ENCODE peak calls at places on chromosomes 7 and 10, in five cellular contexts. One of them, this sample, is unnamed.

GRCh38 chr7:28298870-28299484 is 113.3 kb upstream of the CREB5 start:
- DNase-seq in lower lobe of right lung: no peak
- DNase-seq in GM23338: peak; percentile 89
- DNase-seq in tibial artery: no peak
- DNase-seq in gastrocnemius medialis: no peak
- DNase-seq in this sample: no peak

GRCh38 chr7:45601094-45601493 is 26.9 kb downstream of the ADCY1 start:
- DNase-seq in GM23338: no peak
- DNase-seq in tibial artery: peak; percentile 48
- DNase-seq in gastrocnemius medialis: no peak
- DNase-seq in lower lobe of right lung: no peak
- DNase-seq in this sample: peak; percentile 52

GRCh38 chr10:133357293-133358151 is at the start of gene FUOM:
- DNase-seq in lower lobe of right lung: peak; percentile 87
- DNase-seq in GM23338: peak; percentile 95
- DNase-seq in gastrocnemius medialis: peak; percentile 33
- DNase-seq in tibial artery: no peak
- DNase-seq in this sample: no peak

GRCh38 chr7:154598864-154599263 is 404.1 kb downstream of the PAXIP1 start:
- DNase-seq in GM23338: no peak
- DNase-seq in gastrocnemius medialis: no peak
- DNase-seq in lower lobe of right lung: no peak
- DNase-seq in tibial artery: no peak
- DNase-seq in this sample: no peak

GRCh38 chr10:93468532-93469213 is 13.5 kb downstream of the MYOF start:
- DNase-seq in GM23338: no peak
- DNase-seq in tibial artery: no peak
- DNase-seq in lower lobe of right lung: no peak
- DNase-seq in gastrocnemius medialis: no peak
- DNase-seq in this sample: no peak

GRCh38 chr7:54859545-54859944 is 100.5 kb upstream of the SEC61G start:
- DNase-seq in gastrocnemius medialis: no peak
- DNase-seq in tibial artery: no peak
- DNase-seq in lower lobe of right lung: no peak
- DNase-seq in GM23338: no peak
- DNase-seq in this sample: no peak

GRCh38 chr7:119562839-119563238 is 710.1 kb upstream of the KCND2 start:
- DNase-seq in gastrocnemius medialis: no peak
- DNase-seq in tibial artery: no peak
- DNase-seq in GM23338: no peak
- DNase-seq in lower lobe of right lung: no peak
- DNase-seq in this sample: no peak

GRCh38 chr10:51321300-51321699 is 247.0 kb downstream of the PRKG1 start:
- DNase-seq in tibial artery: no peak
- DNase-seq in gastrocnemius medialis: no peak
- DNase-seq in GM23338: no peak
- DNase-seq in lower lobe of right lung: no peak
- DNase-seq in this sample: no peak

GRCh38 chr7:36747251-36747968 is 23.1 kb upstream of the AOAH start:
- DNase-seq in GM23338: no peak
- DNase-seq in lower lobe of right lung: no peak
- DNase-seq in gastrocnemius medialis: no peak
- DNase-seq in tibial artery: no peak
- DNase-seq in this sample: no peak

GRCh38 chr10:119284679-119285096 is 77.3 kb downstream of the GRK5 start:
- DNase-seq in tibial artery: peak; percentile 90
- DNase-seq in GM23338: no peak
- DNase-seq in lower lobe of right lung: peak; percentile 30
- DNase-seq in gastrocnemius medialis: peak; percentile 88
- DNase-seq in this sample: no peak

GRCh38 chr10:131420867-131421266 is 109.3 kb upstream of the TCERG1L start:
- DNase-seq in gastrocnemius medialis: no peak
- DNase-seq in lower lobe of right lung: no peak
- DNase-seq in GM23338: no peak
- DNase-seq in tibial artery: no peak
- DNase-seq in this sample: no peak

GRCh38 chr7:32881074-32881982 is 10.2 kb downstream of the KBTBD2 start:
- DNase-seq in tibial artery: no peak
- DNase-seq in GM23338: no peak
- DNase-seq in gastrocnemius medialis: no peak
- DNase-seq in lower lobe of right lung: no peak
- DNase-seq in this sample: no peak

GRCh38 chr7:158022601-158023000 is 565.0 kb downstream of the PTPRN2 start:
- DNase-seq in GM23338: no peak
- DNase-seq in lower lobe of right lung: no peak
- DNase-seq in tibial artery: peak; percentile 10
- DNase-seq in gastrocnemius medialis: no peak
- DNase-seq in this sample: no peak

GRCh38 chr10:48605786-48606529 is 1.1 kb upstream of the ARHGAP22 start:
- DNase-seq in tibial artery: peak; percentile 44
- DNase-seq in GM23338: no peak
- DNase-seq in lower lobe of right lung: no peak
- DNase-seq in gastrocnemius medialis: no peak
- DNase-seq in this sample: peak; percentile 82

GRCh38 chr7:4216016-4216415 is 466.1 kb upstream of the FOXK1 start:
- DNase-seq in tibial artery: peak; percentile 46
- DNase-seq in gastrocnemius medialis: no peak
- DNase-seq in lower lobe of right lung: no peak
- DNase-seq in GM23338: no peak
- DNase-seq in this sample: no peak

GRCh38 chr7:23468721-23469149 is 1.6 kb downstream of the IGF2BP3 start:
- DNase-seq in gastrocnemius medialis: no peak
- DNase-seq in tibial artery: no peak
- DNase-seq in GM23338: peak; percentile 31
- DNase-seq in lower lobe of right lung: no peak
- DNase-seq in this sample: peak; percentile 96

GRCh38 chr10:18690541-18690940 is 31.3 kb downstream of the ARL5B start:
- DNase-seq in lower lobe of right lung: no peak
- DNase-seq in tibial artery: no peak
- DNase-seq in gastrocnemius medialis: no peak
- DNase-seq in GM23338: no peak
- DNase-seq in this sample: no peak

GRCh38 chr7:80485721-80486120 is 26.1 kb downstream of the GNAT3 start:
- DNase-seq in GM23338: no peak
- DNase-seq in gastrocnemius medialis: no peak
- DNase-seq in tibial artery: no peak
- DNase-seq in lower lobe of right lung: no peak
- DNase-seq in this sample: no peak

GRCh38 chr10:49601857-49602256 is 8.3 kb upstream of the SLC18A3 start:
- DNase-seq in tibial artery: peak; percentile 29
- DNase-seq in gastrocnemius medialis: no peak
- DNase-seq in lower lobe of right lung: no peak
- DNase-seq in GM23338: no peak
- DNase-seq in this sample: peak; percentile 64

GRCh38 chr7:49513939-49514338 is 259.5 kb upstream of the VWC2 start:
- DNase-seq in lower lobe of right lung: no peak
- DNase-seq in gastrocnemius medialis: no peak
- DNase-seq in GM23338: no peak
- DNase-seq in tibial artery: no peak
- DNase-seq in this sample: no peak

GRCh38 chr7:45884136-45884535 is 4.2 kb upstream of the IGFBP1 start:
- DNase-seq in gastrocnemius medialis: no peak
- DNase-seq in lower lobe of right lung: no peak
- DNase-seq in tibial artery: no peak
- DNase-seq in GM23338: no peak
- DNase-seq in this sample: no peak

GRCh38 chr10:89171263-89171872 is 35.7 kb downstream of the CH25H start:
- DNase-seq in gastrocnemius medialis: no peak
- DNase-seq in GM23338: peak; percentile 42
- DNase-seq in tibial artery: no peak
- DNase-seq in lower lobe of right lung: no peak
- DNase-seq in this sample: no peak

GRCh38 chr7:86908948-86909347 is 150.5 kb downstream of the ELAPOR2 start:
- DNase-seq in tibial artery: no peak
- DNase-seq in GM23338: peak; percentile 66
- DNase-seq in gastrocnemius medialis: no peak
- DNase-seq in lower lobe of right lung: no peak
- DNase-seq in this sample: no peak

GRCh38 chr7:96833701-96834453 is 124.2 kb upstream of the SEM1 start:
- DNase-seq in gastrocnemius medialis: no peak
- DNase-seq in GM23338: no peak
- DNase-seq in tibial artery: no peak
- DNase-seq in lower lobe of right lung: no peak
- DNase-seq in this sample: no peak

GRCh38 chr7:103592844-103593243 is 146.8 kb upstream of the SLC26A5 start:
- DNase-seq in tibial artery: no peak
- DNase-seq in gastrocnemius medialis: no peak
- DNase-seq in lower lobe of right lung: no peak
- DNase-seq in GM23338: no peak
- DNase-seq in this sample: no peak

GRCh38 chr7:40986351-40986873 is 716.5 kb downstream of the INHBA start:
- DNase-seq in tibial artery: no peak
- DNase-seq in gastrocnemius medialis: no peak
- DNase-seq in lower lobe of right lung: no peak
- DNase-seq in GM23338: no peak
- DNase-seq in this sample: no peak

GRCh38 chr7:37920619-37921339 is at the start of gene EPDR1:
- DNase-seq in GM23338: peak; percentile 71
- DNase-seq in tibial artery: peak; percentile 83
- DNase-seq in gastrocnemius medialis: peak; percentile 77
- DNase-seq in lower lobe of right lung: peak; percentile 83
- DNase-seq in this sample: no peak

GRCh38 chr10:6757119-6757518 is 177.0 kb upstream of the PRKCQ start:
- DNase-seq in lower lobe of right lung: no peak
- DNase-seq in gastrocnemius medialis: no peak
- DNase-seq in tibial artery: no peak
- DNase-seq in GM23338: no peak
- DNase-seq in this sample: no peak

GRCh38 chr10:85542936-85543730 is 823.5 kb downstream of the GRID1 start:
- DNase-seq in gastrocnemius medialis: no peak
- DNase-seq in tibial artery: no peak
- DNase-seq in GM23338: no peak
- DNase-seq in lower lobe of right lung: no peak
- DNase-seq in this sample: no peak

GRCh38 chr10:31280972-31281371 is 38.0 kb upstream of the ZEB1 start:
- DNase-seq in gastrocnemius medialis: no peak
- DNase-seq in tibial artery: no peak
- DNase-seq in lower lobe of right lung: no peak
- DNase-seq in GM23338: no peak
- DNase-seq in this sample: no peak

GRCh38 chr10:131723601-131724530 is 176.9 kb upstream of the PPP2R2D start:
- DNase-seq in GM23338: no peak
- DNase-seq in tibial artery: peak; percentile 46
- DNase-seq in lower lobe of right lung: no peak
- DNase-seq in gastrocnemius medialis: no peak
- DNase-seq in this sample: peak; percentile 87

GRCh38 chr7:133853706-133854276 is 273.3 kb upstream of the LRGUK start:
- DNase-seq in gastrocnemius medialis: peak; percentile 22
- DNase-seq in lower lobe of right lung: peak; percentile 41
- DNase-seq in tibial artery: no peak
- DNase-seq in GM23338: peak; percentile 89
- DNase-seq in this sample: no peak

GRCh38 chr10:124053971-124054370 is 39.4 kb downstream of the CHST15 start:
- DNase-seq in GM23338: peak; percentile 36
- DNase-seq in lower lobe of right lung: no peak
- DNase-seq in gastrocnemius medialis: no peak
- DNase-seq in tibial artery: no peak
- DNase-seq in this sample: no peak
- H3K4me3 ChIP-seq in GM23338: no peak overlapping the region
- H3K4me3 ChIP-seq in lower lobe of right lung: no peak overlapping the region
- H3K4me3 ChIP-seq in gastrocnemius medialis: no peak overlapping the region
- H3K4me3 ChIP-seq in tibial artery: no peak overlapping the region
- H3K4me3 ChIP-seq in this sample: no peak overlapping the region

GRCh38 chr7:98323597-98324322 is 42.3 kb downstream of the BRI3 start:
- DNase-seq in lower lobe of right lung: no peak
- DNase-seq in GM23338: peak; percentile 80
- DNase-seq in tibial artery: peak; percentile 41
- DNase-seq in gastrocnemius medialis: no peak
- DNase-seq in this sample: no peak
- H3K4me3 ChIP-seq in lower lobe of right lung: peak overlapping the region; percentile 14
- H3K4me3 ChIP-seq in GM23338: peak overlapping the region; percentile 40
- H3K4me3 ChIP-seq in tibial artery: no peak overlapping the region
- H3K4me3 ChIP-seq in gastrocnemius medialis: peak overlapping the region; percentile 9
- H3K4me3 ChIP-seq in this sample: no peak overlapping the region

GRCh38 chr7:868189-868486 is 8.2 kb upstream of the GET4 start:
- DNase-seq in lower lobe of right lung: no peak
- DNase-seq in gastrocnemius medialis: no peak
- DNase-seq in GM23338: no peak
- DNase-seq in tibial artery: no peak
- DNase-seq in this sample: no peak
- H3K4me3 ChIP-seq in lower lobe of right lung: no peak overlapping the region
- H3K4me3 ChIP-seq in gastrocnemius medialis: no peak overlapping the region
- H3K4me3 ChIP-seq in GM23338: no peak overlapping the region
- H3K4me3 ChIP-seq in tibial artery: no peak overlapping the region
- H3K4me3 ChIP-seq in this sample: no peak overlapping the region

DNA sequence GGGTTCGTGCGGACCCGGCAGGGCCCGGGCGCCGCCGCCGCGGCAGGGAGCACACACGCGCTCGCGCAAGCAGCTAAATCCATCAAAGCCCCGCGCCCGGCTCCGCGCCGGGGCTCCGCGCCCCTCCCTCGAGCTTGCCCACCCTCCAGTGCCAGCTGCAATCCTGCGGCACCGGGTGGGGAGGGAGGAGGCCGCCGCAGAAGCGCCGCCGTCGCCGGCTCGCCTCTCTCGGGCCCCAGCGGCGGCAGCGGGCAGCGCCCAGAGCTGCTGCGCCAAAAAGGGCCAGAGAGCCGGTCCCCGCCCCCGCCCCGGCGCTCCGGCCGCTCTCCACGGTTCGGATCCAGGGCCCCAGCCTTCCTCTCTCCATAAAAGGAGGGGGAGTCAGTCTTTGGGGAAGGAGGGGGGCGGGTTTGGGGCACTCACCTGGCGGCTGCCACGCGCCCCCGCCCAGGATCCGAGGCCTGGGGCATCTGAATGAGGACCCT is 370 bp upstream of the PDGFA start:
- DNase-seq in GM23338: peak; percentile 87
- DNase-seq in lower lobe of right lung: peak; percentile 72
- DNase-seq in tibial artery: peak; percentile 88
- DNase-seq in gastrocnemius medialis: peak; percentile 56
- DNase-seq in this sample: no peak
- H3K4me3 ChIP-seq in GM23338: peak overlapping the region; percentile 67
- H3K4me3 ChIP-seq in lower lobe of right lung: peak overlapping the region; percentile 59
- H3K4me3 ChIP-seq in tibial artery: peak overlapping the region; percentile 89
- H3K4me3 ChIP-seq in gastrocnemius medialis: peak overlapping the region; percentile 73
- H3K4me3 ChIP-seq in this sample: peak overlapping the region; percentile 57

GRCh38 chr10:4283841-4284610 is 499.0 kb upstream of the KLF6 start:
- DNase-seq in gastrocnemius medialis: peak; percentile 68
- DNase-seq in tibial artery: peak; percentile 89
- DNase-seq in GM23338: no peak
- DNase-seq in lower lobe of right lung: no peak
- DNase-seq in this sample: no peak
- H3K4me3 ChIP-seq in gastrocnemius medialis: no peak overlapping the region
- H3K4me3 ChIP-seq in tibial artery: no peak overlapping the region
- H3K4me3 ChIP-seq in GM23338: no peak overlapping the region
- H3K4me3 ChIP-seq in lower lobe of right lung: no peak overlapping the region
- H3K4me3 ChIP-seq in this sample: no peak overlapping the region

DNA sequence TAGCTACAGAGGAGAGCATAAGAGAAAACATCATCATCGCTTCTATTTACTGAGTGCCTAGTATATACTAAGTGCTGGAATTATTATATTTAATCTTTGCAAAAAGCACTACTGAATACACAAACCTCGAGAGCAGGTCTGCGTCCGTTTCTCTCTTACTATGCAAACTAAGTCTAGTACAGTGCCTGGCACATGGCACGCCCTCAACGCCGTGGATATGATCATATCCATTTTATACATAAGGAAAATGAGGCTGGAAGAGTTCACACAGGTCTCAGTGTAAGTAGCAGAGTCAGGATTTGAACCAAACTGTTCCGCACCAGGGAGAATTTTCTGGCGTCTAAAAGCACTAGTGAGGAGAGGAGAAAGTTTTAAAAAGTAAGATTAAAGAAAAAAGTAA is 17.6 kb downstream of the MXI1 start:
- DNase-seq in gastrocnemius medialis: no peak
- DNase-seq in GM23338: no peak
- DNase-seq in lower lobe of right lung: peak; percentile 47
- DNase-seq in tibial artery: no peak
- DNase-seq in this sample: no peak
- H3K4me3 ChIP-seq in gastrocnemius medialis: peak overlapping the region; percentile 94
- H3K4me3 ChIP-seq in GM23338: peak overlapping the region; percentile 74
- H3K4me3 ChIP-seq in lower lobe of right lung: peak overlapping the region; percentile 86
- H3K4me3 ChIP-seq in tibial artery: peak overlapping the region; percentile 92
- H3K4me3 ChIP-seq in this sample: no peak overlapping the region